ENCODE peak calls at places on chromosomes 6 and 20, in ten cellular contexts. V, U, L, Y, D, P, G, K, R and T are unnamed samples.

GRCh38 chr6:150256618-150257272 is 112.1 kb upstream of the IYD start:
- DNase-seq in V (no peak), U (no peak), L (no peak), Y (peak; percentile 71), D (peak; percentile 29), P (no peak), G (peak; percentile 16), K (peak; percentile 81), R (no peak), T (no peak)

GRCh38 chr6:11232968-11233626 is 629 bp upstream of the NEDD9 start:
- DNase-seq in V (no peak), U (no peak), L (peak; percentile 61), Y (no peak), D (no peak), P (no peak), G (peak; percentile 41), K (no peak), R (no peak), T (no peak)

GRCh38 chr20:57464642-57465211 is 60.2 kb downstream of the CTCFL start:
- DNase-seq in V (peak; percentile 22), U (no peak), L (no peak), Y (no peak), D (peak; percentile 44), P (no peak), G (peak; percentile 75), K (peak; percentile 28), R (peak; percentile 20), T (no peak)

GRCh38 chr6:92701425-92702096 is 717.8 kb downstream of the EPHA7 start:
- DNase-seq in V (no peak), U (no peak), L (no peak), Y (no peak), D (no peak), P (no peak), G (no peak), K (no peak), R (no peak), T (no peak)

GRCh38 chr6:150090328-150090727 is 21.4 kb upstream of the ULBP3 start:
- DNase-seq in V (no peak), U (no peak), L (no peak), Y (no peak), D (no peak), P (no peak), G (no peak), K (no peak), R (no peak), T (no peak)

GRCh38 chr6:11425431-11425871 is 112.1 kb upstream of the TMEM170B start:
- DNase-seq in V (no peak), U (no peak), L (no peak), Y (no peak), D (no peak), P (no peak), G (no peak), K (no peak), R (no peak), T (no peak)

GRCh38 chr6:107228754-107229153 is 113.4 kb upstream of the BEND3 start:
- DNase-seq in V (no peak), U (no peak), L (no peak), Y (no peak), D (no peak), P (no peak), G (no peak), K (no peak), R (no peak), T (peak; percentile 99)

GRCh38 chr6:15901141-15902115 is 227.5 kb upstream of the MYLIP start:
- DNase-seq in V (no peak), U (no peak), L (no peak), Y (no peak), D (peak; percentile 38), P (no peak), G (peak; percentile 57), K (no peak), R (no peak), T (no peak)

GRCh38 chr20:47854687-47855212 is 69.5 kb upstream of the SULF2 start:
- DNase-seq in V (peak; percentile 55), U (no peak), L (no peak), Y (peak; percentile 52), D (no peak), P (no peak), G (peak; percentile 23), K (peak; percentile 79), R (peak; percentile 75), T (peak; percentile 6)

GRCh38 chr20:47816487-47817451 is 31.5 kb upstream of the SULF2 start:
- DNase-seq in V (no peak), U (no peak), L (no peak), Y (no peak), D (no peak), P (no peak), G (no peak), K (no peak), R (no peak), T (no peak)

GRCh38 chr20:2279245-2279779 is 16.5 kb upstream of the TGM3 start:
- DNase-seq in V (no peak), U (no peak), L (no peak), Y (no peak), D (no peak), P (no peak), G (no peak), K (no peak), R (no peak), T (no peak)

GRCh38 chr6:118017301-118017854 is 110.3 kb downstream of the SLC35F1 start:
- DNase-seq in V (no peak), U (no peak), L (no peak), Y (no peak), D (no peak), P (no peak), G (no peak), K (no peak), R (no peak), T (no peak)

GRCh38 chr6:37244430-37245310 is 12.9 kb upstream of the TBC1D22B start:
- DNase-seq in V (peak; percentile 100), U (peak; percentile 83), L (peak; percentile 77), Y (peak; percentile 100), D (peak; percentile 92), P (peak; percentile 94), G (peak; percentile 75), K (peak; percentile 100), R (no peak), T (peak; percentile 100)

DNA sequence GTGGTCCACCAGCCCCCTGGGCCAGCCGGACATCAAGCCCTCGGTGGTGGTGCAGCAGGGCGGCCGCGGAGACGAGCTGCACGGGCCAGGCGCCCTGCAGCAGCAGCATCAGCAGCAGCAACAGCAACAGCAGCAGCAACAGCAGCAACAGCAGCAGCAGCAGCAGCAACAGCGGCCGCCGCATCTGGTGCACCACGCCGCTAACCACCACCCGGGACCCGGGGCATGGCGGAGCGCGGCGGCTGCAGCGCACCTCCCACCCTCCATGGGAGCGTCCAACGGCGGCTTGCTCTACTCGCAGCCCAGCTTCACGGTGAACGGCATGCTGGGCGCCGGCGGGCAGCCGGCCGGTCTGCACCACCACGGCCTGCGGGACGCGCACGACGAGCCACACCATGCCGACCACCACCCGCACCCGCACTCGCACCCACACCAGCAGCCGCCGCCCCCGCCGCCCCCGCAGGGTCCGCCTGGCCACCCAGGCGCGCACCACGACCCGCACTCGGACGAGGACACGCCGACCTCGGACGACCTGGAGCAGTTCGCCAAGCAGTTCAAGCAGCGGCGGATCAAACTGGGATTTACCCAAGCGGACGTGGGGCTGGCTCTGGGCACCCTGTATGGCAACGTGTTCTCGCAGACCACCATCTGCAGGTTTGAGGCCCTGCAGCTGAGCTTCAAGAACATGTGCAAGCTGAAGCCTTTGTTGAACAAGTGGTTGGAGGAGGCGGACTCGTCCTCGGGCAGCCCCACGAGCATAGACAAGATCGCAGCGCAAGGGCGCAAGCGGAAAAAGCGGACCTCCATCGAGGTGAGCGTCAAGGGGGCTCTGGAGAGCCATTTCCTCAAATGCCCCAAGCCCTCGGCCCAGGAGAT is 1.0 kb downstream of the POU3F2 start:
- DNase-seq in V (no peak), U (no peak), L (no peak), Y (peak; percentile 31), D (no peak), P (no peak), G (no peak), K (no peak), R (peak; percentile 42), T (no peak)
- H3K4me3 ChIP-seq in V (peak overlapping the region; percentile 53), U (peak overlapping the region; percentile 68), L (no peak overlapping the region), Y (peak overlapping the region; percentile 7), D (peak overlapping the region; percentile 23), P (no peak overlapping the region), G (no peak overlapping the region), K (no peak overlapping the region), R (peak overlapping the region; percentile 55), T (no peak overlapping the region)

GRCh38 chr6:169787797-169788196 is 36.4 kb downstream of the ERMARD start:
- DNase-seq in V (no peak), U (no peak), L (no peak), Y (no peak), D (no peak), P (peak; percentile 16), G (no peak), K (no peak), R (no peak), T (no peak)

GRCh38 chr6:169791721-169792131 is 40.3 kb downstream of the ERMARD start:
- DNase-seq in V (no peak), U (no peak), L (no peak), Y (no peak), D (no peak), P (peak; percentile 34), G (no peak), K (no peak), R (no peak), T (no peak)

GRCh38 chr6:169788809-169789145 is 37.4 kb downstream of the ERMARD start:
- DNase-seq in V (no peak), U (no peak), L (no peak), Y (no peak), D (no peak), P (no peak), G (no peak), K (no peak), R (no peak), T (no peak)

GRCh38 chr6:169789944-169790927 is 38.8 kb downstream of the ERMARD start:
- DNase-seq in V (peak; percentile 51), U (peak; percentile 75), L (peak; percentile 83), Y (peak; percentile 92), D (peak; percentile 33), P (peak; percentile 93), G (peak; percentile 69), K (peak; percentile 67), R (peak; percentile 80), T (peak; percentile 54)

GRCh38 chr6:169789146-169789943 is 37.9 kb downstream of the ERMARD start:
- DNase-seq in V (no peak), U (no peak), L (no peak), Y (no peak), D (no peak), P (peak; percentile 45), G (no peak), K (no peak), R (peak; percentile 29), T (no peak)
- TF ChIP-seq CTCF in V (no peak), U (no peak), L (no peak), Y (no peak), D (no peak), P (no peak), G (no peak), K (no peak), R (peak; percentile 23), T (no peak)

GRCh38 chr20:33470457-33470856 is 19.4 kb upstream of the CBFA2T2 start:
- DNase-seq in V (no peak), U (no peak), L (no peak), Y (no peak), D (no peak), P (no peak), G (no peak), K (no peak), R (no peak), T (no peak)
- H3K4me3 ChIP-seq in V (no peak overlapping the region), U (no peak overlapping the region), L (no peak overlapping the region), Y (no peak overlapping the region), D (no peak overlapping the region), P (no peak overlapping the region), G (no peak overlapping the region), K (no peak overlapping the region), R (no peak overlapping the region), T (no peak overlapping the region)

GRCh38 chr6:91276315-91276714 is 689.4 kb upstream of the MAP3K7 start:
- DNase-seq in V (no peak), U (no peak), L (no peak), Y (no peak), D (no peak), P (no peak), G (no peak), K (no peak), R (no peak), T (peak; percentile 22)
- TF ChIP-seq CTCF in V (peak; percentile 56), U (no peak), L (no peak), Y (no peak), D (no peak), P (peak; percentile 7), G (no peak), K (peak; percentile 9), R (peak; percentile 60), T (peak; percentile 49)